ENCODE peak calls at places on chromosomes 11 and 22, in four cellular contexts. M is upper lobe of right lung, U is hepatocyte, I is epithelial cell of esophagus. P is an unnamed sample.

GRCh38 chr11:66045177-66045639 is 3.8 kb downstream of the GAL3ST3 start:
- DNase-seq in M (peak), U (peak), I (peak), P (peak)

GRCh38 chr22:37533995-37534394 is 14.8 kb upstream of the CARD10 start:
- DNase-seq in M (no peak), U (no peak), I (peak), P (no peak)

GRCh38 chr22:37241351-37242142 is 2.5 kb downstream of the RAC2 start:
- DNase-seq in M (no peak), U (no peak), I (no peak), P (no peak)

GRCh38 chr11:78313181-78313788 is 104.3 kb downstream of the GAB2 start:
- DNase-seq in M (no peak), U (peak), I (peak), P (no peak)

GRCh38 chr11:102268083-102268984 is 49.0 kb upstream of the BIRC3 start:
- DNase-seq in M (peak), U (peak), I (peak), P (peak)

GRCh38 chr11:1053121-1053901 is 16.8 kb upstream of the MUC6 start:
- DNase-seq in M (peak), U (no peak), I (no peak), P (no peak)

GRCh38 chr11:67045314-67045713 is 11.3 kb upstream of the RHOD start:
- DNase-seq in M (no peak), U (no peak), I (peak), P (no peak)

GRCh38 chr22:42533638-42533977 is 14.0 kb upstream of the RRP7A start:
- DNase-seq in M (no peak), U (no peak), I (no peak), P (no peak)

GRCh38 chr22:48276933-48277867 is 1514.8 kb downstream of the TBC1D22A start:
- DNase-seq in M (no peak), U (peak), I (no peak), P (no peak)

GRCh38 chr22:41380993-41381328 is 781 bp upstream of the TEF start:
- DNase-seq in M (no peak), U (peak), I (peak), P (no peak)

GRCh38 chr11:3147257-3147619 is 17.9 kb downstream of the OSBPL5 start:
- DNase-seq in M (no peak), U (no peak), I (no peak), P (no peak)

GRCh38 chr22:37310815-37311595 is 28.7 kb downstream of the CYTH4 start:
- DNase-seq in M (no peak), U (no peak), I (no peak), P (no peak)

GRCh38 chr22:23521442-23522113 is 58.5 kb downstream of the IGLL1 start:
- DNase-seq in M (peak), U (peak), I (peak), P (peak)
- TF ChIP-seq CTCF in M (no peak), U (no peak), I (no peak), P (no peak)

DNA sequence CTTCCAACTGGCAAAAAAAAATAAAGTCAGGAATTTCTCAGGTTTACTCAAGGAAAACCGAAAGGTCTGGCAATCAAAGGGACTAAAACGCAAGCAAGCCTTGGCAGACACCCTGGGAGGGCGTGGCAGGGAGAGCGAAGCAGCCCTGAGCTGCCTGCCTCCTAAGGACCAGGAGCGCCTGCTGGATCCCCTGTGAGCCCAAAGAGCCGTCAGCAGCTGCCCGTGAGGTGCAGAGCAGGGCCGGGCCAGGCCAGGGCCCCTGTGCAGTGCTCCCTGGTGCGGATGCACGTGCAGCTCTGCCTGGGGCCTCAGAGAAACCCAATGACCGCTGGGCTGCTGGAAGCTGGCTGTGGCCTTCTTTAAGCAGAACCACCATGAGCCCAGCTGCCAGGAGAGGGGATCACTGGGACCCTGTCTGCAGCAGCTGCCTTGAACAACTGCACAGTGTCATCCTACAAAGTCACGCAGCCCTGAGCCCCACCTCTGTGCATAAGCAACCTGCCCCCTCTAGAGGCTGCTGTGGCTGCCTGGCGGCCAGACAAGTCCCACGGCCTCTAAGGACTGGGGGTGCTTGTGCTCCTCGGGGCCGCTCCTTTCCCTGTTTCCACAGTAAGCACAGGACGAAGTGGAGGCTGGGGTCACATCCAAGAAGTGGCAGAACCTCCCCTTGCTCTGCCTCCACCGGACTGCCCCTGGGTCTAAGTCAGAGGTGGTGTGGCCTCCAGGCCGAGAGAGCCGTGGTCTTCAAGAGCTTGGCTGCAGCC is 29.2 kb upstream of the COMT start:
- DNase-seq in M (no peak), U (no peak), I (peak), P (no peak)
- TF ChIP-seq CTCF in M (no peak), U (peak), I (no peak), P (no peak)

GRCh38 chr11:124551987-124552386 is 8.5 kb upstream of the OR8B12 start:
- DNase-seq in M (no peak), U (no peak), I (no peak), P (no peak)

GRCh38 chr11:124556828-124557227 is 13.0 kb upstream of the OR8A1 start:
- DNase-seq in M (no peak), U (no peak), I (no peak), P (no peak)

DNA sequence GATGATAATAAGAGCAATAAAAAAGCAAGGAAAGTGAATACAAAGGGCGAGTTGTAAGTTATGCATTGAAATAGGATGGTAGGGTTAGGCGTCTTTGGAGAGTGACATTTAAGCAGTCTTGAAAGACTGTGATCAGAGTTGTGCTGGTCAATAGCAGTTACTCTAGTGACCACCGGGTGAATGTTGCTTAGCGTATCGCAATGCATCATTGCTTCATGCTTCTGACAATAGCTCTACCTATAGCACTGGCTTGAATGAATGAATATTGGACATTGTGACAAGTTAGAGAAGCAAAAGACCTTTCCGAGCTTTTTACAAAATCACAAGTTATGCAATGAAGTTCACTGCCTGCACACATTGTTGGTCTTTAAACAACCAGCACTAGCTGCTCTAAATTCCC is 7.7 kb upstream of the OR8B12 start:
- DNase-seq in M (no peak), U (no peak), I (no peak), P (no peak)
- TF ChIP-seq CTCF in M (no peak), U (no peak), I (no peak), P (no peak)

GRCh38 chr11:116936754-116937153 is 99.3 kb upstream of the APOA1 start:
- DNase-seq in M (no peak), U (no peak), I (no peak), P (no peak)
- TF ChIP-seq CTCF in M (no peak), U (no peak), I (no peak), P (no peak)

DNA sequence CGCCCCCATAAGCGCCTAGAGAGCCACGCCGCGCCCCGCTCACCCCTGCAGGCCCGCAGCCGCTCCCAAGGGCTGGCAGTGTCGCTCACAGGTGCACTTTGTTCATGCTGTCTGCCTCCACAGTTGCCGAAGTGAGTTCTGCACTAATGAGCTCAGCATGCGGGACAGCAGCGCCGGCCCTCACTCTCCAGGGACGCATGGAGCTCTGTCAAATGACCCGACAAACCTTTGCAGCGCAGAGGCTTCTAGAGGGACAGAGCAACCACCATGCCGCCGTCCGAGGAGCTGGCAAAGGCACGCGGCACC is 170.7 kb downstream of the OPCML start:
- DNase-seq in M (no peak), U (no peak), I (no peak), P (no peak)
- TF ChIP-seq CTCF in M (no peak), U (no peak), I (no peak), P (no peak)

GRCh38 chr22:45503071-45503815 is 560 bp downstream of the FBLN1 start:
- DNase-seq in M (no peak), U (no peak), I (no peak), P (peak)

GRCh38 chr22:45499746-45500145 is 2.9 kb upstream of the FBLN1 start:
- DNase-seq in M (no peak), U (no peak), I (no peak), P (no peak)

GRCh38 chr22:45504703-45505341 is 2.1 kb downstream of the FBLN1 start:
- DNase-seq in M (no peak), U (peak), I (peak), P (peak)

GRCh38 chr22:45503816-45504702 is 1.4 kb downstream of the FBLN1 start:
- DNase-seq in M (no peak), U (peak), I (no peak), P (peak)

DNA sequence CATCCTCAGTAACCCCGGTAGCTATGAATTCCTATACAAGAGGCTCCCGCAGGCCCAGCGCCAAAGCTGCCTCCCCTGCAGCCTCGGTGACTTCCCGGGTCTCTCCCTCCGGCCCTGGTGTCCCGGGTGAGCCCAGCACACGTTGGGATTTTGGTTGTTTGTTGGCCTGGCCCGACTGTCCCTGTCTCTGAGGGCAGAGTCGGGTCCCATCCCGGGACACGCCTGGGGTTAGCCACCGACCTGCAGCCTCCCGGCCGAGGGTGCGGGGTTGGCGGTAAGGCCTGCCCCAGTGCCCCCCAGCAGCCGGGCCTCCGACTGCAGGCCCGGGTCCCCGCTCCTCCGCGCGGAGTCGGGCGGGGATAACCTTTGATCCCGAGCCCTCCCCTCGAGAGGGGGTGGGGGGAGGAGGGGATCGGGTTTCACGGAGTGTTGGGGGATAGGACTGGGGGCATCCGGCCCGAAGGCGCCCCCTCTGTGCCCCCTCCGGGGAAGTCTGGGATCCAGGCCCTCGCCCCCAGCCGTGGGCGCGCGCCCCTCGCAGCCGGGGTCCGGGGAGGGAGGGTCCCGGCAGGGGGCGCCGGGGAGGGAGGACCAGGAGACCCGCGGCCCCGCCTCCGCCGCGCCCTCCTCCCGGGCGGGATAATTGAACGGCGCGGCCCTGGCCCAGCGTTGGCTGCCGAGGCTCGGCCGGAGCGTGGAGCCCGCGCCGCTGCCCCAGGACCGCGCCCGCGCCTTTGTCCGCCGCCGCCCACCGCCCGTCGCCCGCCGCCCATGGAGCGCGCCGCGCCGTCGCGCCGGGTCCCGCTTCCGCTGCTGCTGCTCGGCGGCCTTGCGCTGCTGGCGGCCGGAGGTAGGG is at the start of gene FBLN1:
- DNase-seq in M (no peak), U (peak), I (no peak), P (peak)
- TF ChIP-seq CTCF in M (no peak), U (peak), I (no peak), P (no peak)

DNA sequence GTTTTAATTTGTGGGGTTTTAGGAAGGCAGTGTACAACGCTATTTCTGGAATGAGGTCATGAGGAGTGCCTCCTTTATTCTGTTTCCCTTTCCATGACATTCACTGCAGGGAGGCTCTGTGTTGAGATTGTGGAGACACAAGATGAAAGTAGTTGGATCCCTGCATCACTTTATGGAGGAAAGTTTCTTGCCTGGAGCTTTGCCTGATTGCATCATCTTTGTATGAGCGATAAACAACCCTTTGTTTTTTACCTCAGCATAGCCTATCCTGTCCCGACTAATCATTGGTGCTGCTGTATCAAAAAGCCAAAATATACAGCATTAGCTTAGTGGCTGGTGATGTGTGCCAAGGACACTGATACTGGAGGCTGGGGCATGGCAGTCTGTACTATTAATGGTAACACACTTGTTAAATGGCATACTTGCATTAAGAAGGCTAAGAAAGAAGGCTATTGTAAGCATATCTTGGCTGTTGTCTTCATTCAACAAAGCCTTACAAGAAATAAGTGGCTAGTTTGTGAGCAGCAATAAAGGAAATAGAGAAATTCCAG is 31.2 kb upstream of the SLC5A4 start:
- DNase-seq in M (no peak), U (no peak), I (peak), P (no peak)
- TF ChIP-seq CTCF in M (no peak), U (no peak), I (no peak), P (no peak)

GRCh38 chr22:29559853-29560252 is 6.3 kb upstream of the THOC5 start:
- DNase-seq in M (no peak), U (no peak), I (no peak), P (no peak)

GRCh38 chr22:29550005-29550404 is 3.6 kb downstream of the THOC5 start:
- DNase-seq in M (no peak), U (no peak), I (no peak), P (no peak)

GRCh38 chr22:29553391-29554224 is at the start of gene THOC5:
- DNase-seq in M (peak), U (peak), I (peak), P (peak)

GRCh38 chr22:29559030-29559429 is 5.5 kb upstream of the THOC5 start:
- DNase-seq in M (no peak), U (no peak), I (no peak), P (no peak)

DNA sequence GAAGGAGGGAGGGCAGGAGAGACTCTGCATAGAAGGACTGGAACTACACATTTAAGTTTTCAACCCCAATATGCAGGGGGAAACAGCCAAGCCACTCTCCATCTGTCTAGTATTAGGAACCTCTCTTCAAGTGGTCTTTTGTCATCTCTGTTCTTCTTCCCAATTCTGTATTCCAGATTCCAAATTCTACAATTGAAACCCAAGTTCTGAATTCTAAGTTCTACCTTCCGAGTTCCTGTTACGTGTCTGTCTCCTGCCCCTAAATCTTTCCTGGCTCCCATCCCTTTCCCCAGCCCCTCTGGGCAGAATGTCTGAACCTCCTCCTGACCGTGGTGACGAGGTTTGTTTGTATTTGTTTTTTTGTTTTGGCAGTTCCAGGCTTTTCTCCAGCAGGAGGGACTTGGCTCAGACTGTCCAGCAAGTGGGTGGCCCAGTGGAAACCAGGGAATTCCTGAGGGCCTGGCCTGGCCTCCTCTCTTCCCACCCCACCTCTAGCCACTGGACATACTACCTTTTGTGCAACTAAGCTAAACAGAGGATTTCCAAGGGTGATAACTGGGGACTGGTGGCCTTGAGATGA is 1.6 kb upstream of the THOC5 start:
- DNase-seq in M (no peak), U (no peak), I (no peak), P (no peak)
- TF ChIP-seq CTCF in M (no peak), U (no peak), I (no peak), P (no peak)

GRCh38 chr11:75350743-75351540 is 519 bp downstream of the ARRB1 start:
- DNase-seq in M (peak), U (no peak), I (peak), P (peak)
- TF ChIP-seq CTCF in M (peak), U (no peak), I (no peak), P (no peak)